ENCODE peak calls at places on chromosome 19, in seven cellular contexts. One of them, this sample, is unnamed.

GRCh38 chr19:2032296-2032941 is 16.9 kb upstream of the BTBD2 start:
- DNase-seq in tibial artery: peak; percentile 97
- DNase-seq in adrenal gland: peak; percentile 98
- DNase-seq in cardiac muscle cell: no peak
- DNase-seq in suprapubic skin: peak; percentile 98
- DNase-seq in psoas muscle: peak; percentile 99
- DNase-seq in GM23248: peak; percentile 93
- DNase-seq in this sample: peak; percentile 97

GRCh38 chr19:39412867-39413268 is 399 bp downstream of the PLEKHG2 start:
- DNase-seq in adrenal gland: peak; percentile 59
- DNase-seq in GM23248: no peak
- DNase-seq in cardiac muscle cell: no peak
- DNase-seq in suprapubic skin: no peak
- DNase-seq in psoas muscle: no peak
- DNase-seq in tibial artery: peak; percentile 60
- DNase-seq in this sample: no peak

GRCh38 chr19:18833849-18834643 is 2.3 kb downstream of the UPF1 start:
- DNase-seq in suprapubic skin: no peak
- DNase-seq in GM23248: peak; percentile 46
- DNase-seq in psoas muscle: no peak
- DNase-seq in tibial artery: no peak
- DNase-seq in adrenal gland: no peak
- DNase-seq in cardiac muscle cell: no peak
- DNase-seq in this sample: no peak

GRCh38 chr19:3482507-3483225 is 575 bp downstream of the SMIM44 start:
- DNase-seq in GM23248: peak; percentile 55
- DNase-seq in psoas muscle: no peak
- DNase-seq in suprapubic skin: no peak
- DNase-seq in tibial artery: no peak
- DNase-seq in adrenal gland: no peak
- DNase-seq in cardiac muscle cell: no peak
- DNase-seq in this sample: no peak

GRCh38 chr19:2775556-2776430 is 7.3 kb downstream of the SGTA start:
- DNase-seq in tibial artery: peak; percentile 42
- DNase-seq in psoas muscle: peak; percentile 70
- DNase-seq in adrenal gland: peak; percentile 48
- DNase-seq in suprapubic skin: no peak
- DNase-seq in cardiac muscle cell: no peak
- DNase-seq in GM23248: peak; percentile 35
- DNase-seq in this sample: peak; percentile 88

GRCh38 chr19:6925801-6926751 is 38.7 kb downstream of the ADGRE1 start:
- DNase-seq in cardiac muscle cell: no peak
- DNase-seq in psoas muscle: no peak
- DNase-seq in adrenal gland: no peak
- DNase-seq in tibial artery: no peak
- DNase-seq in suprapubic skin: no peak
- DNase-seq in GM23248: peak; percentile 38
- DNase-seq in this sample: no peak

GRCh38 chr19:55146078-55146647 is 2.8 kb downstream of the TNNT1 start:
- DNase-seq in cardiac muscle cell: no peak
- DNase-seq in GM23248: peak; percentile 46
- DNase-seq in adrenal gland: no peak
- DNase-seq in suprapubic skin: no peak
- DNase-seq in tibial artery: no peak
- DNase-seq in psoas muscle: no peak
- DNase-seq in this sample: peak; percentile 28

GRCh38 chr19:14672043-14672872 is 2.4 kb downstream of the ADGRE3 start:
- DNase-seq in tibial artery: no peak
- DNase-seq in GM23248: no peak
- DNase-seq in suprapubic skin: no peak
- DNase-seq in cardiac muscle cell: no peak
- DNase-seq in adrenal gland: no peak
- DNase-seq in psoas muscle: no peak
- DNase-seq in this sample: no peak

GRCh38 chr19:38862321-38863059 is 12.7 kb upstream of the HNRNPL start:
- DNase-seq in GM23248: peak; percentile 36
- DNase-seq in adrenal gland: peak; percentile 78
- DNase-seq in tibial artery: peak; percentile 48
- DNase-seq in suprapubic skin: no peak
- DNase-seq in psoas muscle: peak; percentile 77
- DNase-seq in cardiac muscle cell: no peak
- DNase-seq in this sample: no peak

GRCh38 chr19:4580961-4581380 is 21.5 kb upstream of the SEMA6B start:
- DNase-seq in cardiac muscle cell: no peak
- DNase-seq in psoas muscle: no peak
- DNase-seq in adrenal gland: no peak
- DNase-seq in suprapubic skin: no peak
- DNase-seq in tibial artery: no peak
- DNase-seq in GM23248: no peak
- DNase-seq in this sample: no peak

GRCh38 chr19:4455742-4456565 is 1.6 kb downstream of the UBXN6 start:
- DNase-seq in GM23248: peak; percentile 92
- DNase-seq in tibial artery: no peak
- DNase-seq in psoas muscle: peak; percentile 88
- DNase-seq in adrenal gland: peak; percentile 96
- DNase-seq in suprapubic skin: no peak
- DNase-seq in cardiac muscle cell: peak; percentile 43
- DNase-seq in this sample: no peak

GRCh38 chr19:4676955-4677731 is 7.0 kb upstream of the MYDGF start:
- DNase-seq in psoas muscle: peak; percentile 87
- DNase-seq in suprapubic skin: no peak
- DNase-seq in tibial artery: no peak
- DNase-seq in adrenal gland: peak; percentile 57
- DNase-seq in GM23248: peak; percentile 67
- DNase-seq in cardiac muscle cell: peak; percentile 51
- DNase-seq in this sample: peak; percentile 69

GRCh38 chr19:2494084-2494446 is 18.1 kb downstream of the GADD45B start:
- DNase-seq in adrenal gland: peak; percentile 36
- DNase-seq in psoas muscle: peak; percentile 46
- DNase-seq in GM23248: peak; percentile 97
- DNase-seq in tibial artery: no peak
- DNase-seq in suprapubic skin: no peak
- DNase-seq in cardiac muscle cell: no peak
- DNase-seq in this sample: no peak

GRCh38 chr19:3798137-3798536 is 12.0 kb upstream of the MATK start:
- DNase-seq in psoas muscle: no peak
- DNase-seq in GM23248: no peak
- DNase-seq in tibial artery: no peak
- DNase-seq in cardiac muscle cell: no peak
- DNase-seq in adrenal gland: no peak
- DNase-seq in suprapubic skin: no peak
- DNase-seq in this sample: no peak

DNA sequence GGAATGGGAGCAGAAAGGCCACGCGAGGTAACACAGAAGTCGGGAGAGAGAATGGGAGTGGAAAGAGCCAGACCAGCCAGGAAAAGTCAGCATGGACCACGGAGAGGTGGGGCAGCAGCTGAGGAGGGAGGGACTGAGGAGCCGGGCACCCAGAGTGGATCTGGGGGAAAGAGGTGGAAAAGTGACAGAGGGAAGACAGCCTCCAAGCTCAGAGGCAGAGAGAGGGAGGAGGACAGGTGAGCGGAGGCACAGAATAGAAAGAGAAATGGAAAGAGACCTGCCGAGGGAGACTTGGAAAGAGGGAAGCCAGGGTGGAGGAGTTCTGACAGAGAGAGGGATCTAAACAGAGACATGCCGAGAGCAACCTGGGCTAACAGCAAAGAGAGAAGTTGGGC is 1.6 kb downstream of the GRIK5 start:
- DNase-seq in adrenal gland: no peak
- DNase-seq in tibial artery: no peak
- DNase-seq in psoas muscle: no peak
- DNase-seq in cardiac muscle cell: no peak
- DNase-seq in suprapubic skin: no peak
- DNase-seq in GM23248: no peak
- DNase-seq in this sample: no peak
- H3K4me3 ChIP-seq in adrenal gland: no peak overlapping the region
- H3K4me3 ChIP-seq in tibial artery: peak overlapping the region; percentile 63
- H3K4me3 ChIP-seq in psoas muscle: peak overlapping the region; percentile 28
- H3K4me3 ChIP-seq in cardiac muscle cell: no peak overlapping the region
- H3K4me3 ChIP-seq in suprapubic skin: no peak overlapping the region
- H3K4me3 ChIP-seq in GM23248: no peak overlapping the region
- H3K4me3 ChIP-seq in this sample: no peak overlapping the region

GRCh38 chr19:8311461-8312260 is 3.5 kb upstream of the CD320 start:
- DNase-seq in adrenal gland: peak; percentile 24
- DNase-seq in psoas muscle: peak; percentile 78
- DNase-seq in suprapubic skin: peak; percentile 71
- DNase-seq in cardiac muscle cell: no peak
- DNase-seq in GM23248: no peak
- DNase-seq in tibial artery: no peak
- DNase-seq in this sample: no peak
- H3K4me1 ChIP-seq in adrenal gland: peaks cover 15% of the 10 kb centered on the region
- H3K4me1 ChIP-seq in psoas muscle: peaks cover 27% of the 10 kb centered on the region
- H3K4me1 ChIP-seq in suprapubic skin: peaks cover 40% of the 10 kb centered on the region
- H3K4me1 ChIP-seq in cardiac muscle cell: peaks cover 13% of the 10 kb centered on the region
- H3K4me1 ChIP-seq in GM23248: peaks cover 15% of the 10 kb centered on the region
- H3K4me1 ChIP-seq in tibial artery: peaks cover 16% of the 10 kb centered on the region
- H3K4me1 ChIP-seq in this sample: peaks cover 29% of the 10 kb centered on the region

GRCh38 chr19:11254662-11255061 is 7.7 kb downstream of the DOCK6 start:
- DNase-seq in tibial artery: no peak
- DNase-seq in GM23248: peak; percentile 0
- DNase-seq in psoas muscle: no peak
- DNase-seq in cardiac muscle cell: no peak
- DNase-seq in adrenal gland: no peak
- DNase-seq in suprapubic skin: no peak
- DNase-seq in this sample: no peak

GRCh38 chr19:11251217-11251616 is 11.1 kb downstream of the DOCK6 start:
- DNase-seq in psoas muscle: no peak
- DNase-seq in adrenal gland: no peak
- DNase-seq in GM23248: no peak
- DNase-seq in tibial artery: no peak
- DNase-seq in cardiac muscle cell: no peak
- DNase-seq in suprapubic skin: no peak
- DNase-seq in this sample: no peak

GRCh38 chr19:11251650-11252314 is 10.5 kb downstream of the DOCK6 start:
- DNase-seq in psoas muscle: no peak
- DNase-seq in suprapubic skin: no peak
- DNase-seq in tibial artery: no peak
- DNase-seq in adrenal gland: no peak
- DNase-seq in GM23248: no peak
- DNase-seq in cardiac muscle cell: no peak
- DNase-seq in this sample: no peak

GRCh38 chr19:11256189-11256588 is 6.1 kb downstream of the DOCK6 start:
- DNase-seq in psoas muscle: peak; percentile 64
- DNase-seq in cardiac muscle cell: no peak
- DNase-seq in suprapubic skin: no peak
- DNase-seq in tibial artery: no peak
- DNase-seq in GM23248: no peak
- DNase-seq in adrenal gland: no peak
- DNase-seq in this sample: peak; percentile 84

DNA sequence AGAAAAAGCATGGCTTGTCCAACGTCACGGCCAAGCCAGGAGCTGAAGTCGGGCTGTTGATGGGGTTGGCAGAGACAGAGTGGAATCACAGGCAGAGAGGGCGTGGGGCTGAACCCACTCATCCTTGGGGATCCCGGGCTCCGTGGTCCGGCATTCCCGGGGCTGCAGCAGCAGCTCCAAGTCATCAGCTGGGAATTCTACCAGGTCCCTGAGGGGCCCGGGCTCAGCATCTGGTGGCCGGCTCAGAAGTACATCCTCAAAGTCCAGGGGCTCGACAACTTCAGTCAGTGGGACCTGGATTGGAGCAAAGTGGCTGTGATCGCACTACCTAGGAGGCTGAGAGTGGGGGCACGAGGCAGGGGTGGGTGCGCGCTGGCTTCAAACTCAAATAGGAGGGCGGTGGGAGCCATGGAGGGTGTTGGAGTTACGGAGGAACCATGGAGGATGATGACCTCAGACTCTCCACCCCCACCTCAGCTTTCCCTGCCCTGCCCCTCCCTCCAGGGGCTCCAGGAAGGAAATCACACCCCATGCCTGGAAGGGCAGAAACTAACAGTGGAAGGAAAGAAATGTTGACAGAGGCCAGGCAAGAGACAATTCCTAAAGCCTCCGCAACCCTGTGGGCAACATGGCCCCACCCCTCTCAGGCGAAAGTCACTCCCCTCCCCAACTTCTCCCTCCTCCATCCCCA is 9.5 kb downstream of the DOCK6 start:
- DNase-seq in psoas muscle: no peak
- DNase-seq in adrenal gland: no peak
- DNase-seq in suprapubic skin: no peak
- DNase-seq in cardiac muscle cell: no peak
- DNase-seq in GM23248: peak; percentile 0
- DNase-seq in tibial artery: no peak
- DNase-seq in this sample: no peak
- H3K27ac ChIP-seq in psoas muscle: peak overlapping the region; percentile 49
- H3K27ac ChIP-seq in adrenal gland: no peak overlapping the region
- H3K27ac ChIP-seq in suprapubic skin: peak overlapping the region; percentile 39
- H3K27ac ChIP-seq in cardiac muscle cell: no peak overlapping the region
- H3K27ac ChIP-seq in GM23248: no peak overlapping the region
- H3K27ac ChIP-seq in tibial artery: no peak overlapping the region
- H3K27ac ChIP-seq in this sample: peak overlapping the region; percentile 82

GRCh38 chr19:35870798-35871197 is 2.4 kb downstream of the APLP1 start:
- DNase-seq in GM23248: no peak
- DNase-seq in suprapubic skin: no peak
- DNase-seq in psoas muscle: no peak
- DNase-seq in tibial artery: no peak
- DNase-seq in adrenal gland: no peak
- DNase-seq in cardiac muscle cell: no peak
- DNase-seq in this sample: no peak

GRCh38 chr19:35871611-35872010 is 3.2 kb downstream of the APLP1 start:
- DNase-seq in psoas muscle: no peak
- DNase-seq in adrenal gland: no peak
- DNase-seq in cardiac muscle cell: no peak
- DNase-seq in GM23248: no peak
- DNase-seq in tibial artery: no peak
- DNase-seq in suprapubic skin: no peak
- DNase-seq in this sample: no peak

GRCh38 chr19:35868823-35869326 is 501 bp downstream of the APLP1 start:
- DNase-seq in psoas muscle: no peak
- DNase-seq in tibial artery: no peak
- DNase-seq in adrenal gland: no peak
- DNase-seq in GM23248: no peak
- DNase-seq in suprapubic skin: no peak
- DNase-seq in cardiac muscle cell: no peak
- DNase-seq in this sample: no peak

GRCh38 chr19:35869327-35870123 is 1.2 kb downstream of the APLP1 start:
- DNase-seq in suprapubic skin: no peak
- DNase-seq in tibial artery: peak; percentile 38
- DNase-seq in adrenal gland: peak; percentile 45
- DNase-seq in cardiac muscle cell: peak; percentile 94
- DNase-seq in psoas muscle: peak; percentile 69
- DNase-seq in GM23248: peak; percentile 85
- DNase-seq in this sample: peak; percentile 78

DNA sequence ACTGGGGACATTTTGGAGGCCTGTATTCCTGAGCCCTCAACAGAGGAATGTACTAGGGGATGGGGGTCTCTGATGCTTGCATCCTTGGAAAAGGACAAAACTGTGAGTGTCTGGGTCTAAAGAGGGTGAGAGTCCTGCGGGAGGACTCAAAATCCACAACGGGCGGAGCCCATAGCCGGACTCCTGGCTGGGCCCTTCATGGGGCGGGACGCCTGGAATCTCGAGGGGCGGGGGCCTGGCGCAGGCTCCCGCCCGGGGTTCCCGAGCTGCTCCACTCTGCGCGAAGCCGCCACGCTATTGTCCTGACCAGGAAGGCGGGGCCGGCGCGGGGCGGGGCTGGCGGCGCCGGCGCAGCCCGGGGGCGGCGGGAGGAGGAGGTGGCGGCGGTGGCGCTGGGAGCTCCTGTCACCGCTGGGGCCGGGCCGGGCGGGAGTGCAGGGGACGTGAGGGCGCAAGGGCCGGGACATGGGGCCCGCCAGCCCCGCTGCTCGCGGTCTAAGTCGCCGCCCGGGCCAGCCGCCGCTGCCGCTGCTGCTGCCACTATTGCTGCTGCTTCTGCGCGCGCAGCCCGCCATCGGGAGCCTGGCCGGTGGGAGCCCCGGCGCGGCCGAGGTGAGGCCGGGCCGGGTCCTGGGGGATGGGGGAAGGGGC is at the start of gene APLP1:
- DNase-seq in GM23248: peak; percentile 79
- DNase-seq in suprapubic skin: no peak
- DNase-seq in cardiac muscle cell: peak; percentile 84
- DNase-seq in adrenal gland: peak; percentile 32
- DNase-seq in psoas muscle: peak; percentile 68
- DNase-seq in tibial artery: peak; percentile 52
- DNase-seq in this sample: peak; percentile 87
- H3K4me3 ChIP-seq in GM23248: peak within 1 kb of the TSS; percentile 63
- H3K4me3 ChIP-seq in suprapubic skin: peak within 1 kb of the TSS; percentile 57
- H3K4me3 ChIP-seq in cardiac muscle cell: peak within 1 kb of the TSS; percentile 45
- H3K4me3 ChIP-seq in adrenal gland: peak within 1 kb of the TSS; percentile 11
- H3K4me3 ChIP-seq in psoas muscle: peak within 1 kb of the TSS; percentile 60
- H3K4me3 ChIP-seq in tibial artery: peak within 1 kb of the TSS; percentile 66
- H3K4me3 ChIP-seq in this sample: peak within 1 kb of the TSS; percentile 58

This sample was measured in heart left ventricle.